ENCODE peak calls at places on chromosomes 13 and 19, in seven cellular contexts. P, M, S, T, Z, W and R are unnamed samples.

GRCh38 chr13:52118095-52118494 is 10.8 kb downstream of the NEK5 start:
- DNase-seq in S (no peak), T (no peak), W (no peak), Z (no peak), P (no peak), M (no peak), R (no peak)

GRCh38 chr13:99322297-99323103 is 15.3 kb upstream of the GPR183 start:
- DNase-seq in S (peak; percentile 63), T (no peak), P (no peak), Z (no peak), M (no peak), W (no peak), R (peak; percentile 61)

GRCh38 chr13:45178349-45179142 is 22.3 kb downstream of the KCTD4 start:
- DNase-seq in S (peak; percentile 29), M (no peak), Z (no peak), P (no peak), W (no peak), T (no peak), R (no peak)

GRCh38 chr19:17075860-17076538 is 422 bp downstream of the MYO9B start:
- DNase-seq in P (peak; percentile 92), W (peak; percentile 92), S (peak; percentile 28), M (peak; percentile 48), Z (no peak), T (no peak), R (no peak)

GRCh38 chr19:19399733-19400438 is 5.6 kb upstream of the GATAD2A start:
- DNase-seq in M (no peak), T (peak; percentile 47), W (peak; percentile 15), P (no peak), S (peak; percentile 59), Z (no peak), R (no peak)

GRCh38 chr19:8148410-8149231 is 771 bp downstream of the FBN3 start:
- DNase-seq in S (no peak), M (no peak), T (no peak), Z (no peak), W (no peak), P (no peak), R (no peak)

GRCh38 chr19:42428676-42429075 is 1.5 kb upstream of the LIPE start:
- DNase-seq in Z (no peak), S (no peak), M (no peak), W (no peak), T (no peak), P (no peak), R (no peak)

GRCh38 chr19:18418034-18418724 is 1.0 kb upstream of the SSBP4 start:
- DNase-seq in T (no peak), P (no peak), S (no peak), Z (no peak), M (no peak), W (peak; percentile 85), R (no peak)

GRCh38 chr13:105928048-105928447 is 607.4 kb downstream of the EFNB2 start:
- DNase-seq in T (no peak), Z (no peak), P (no peak), S (no peak), W (no peak), M (peak; percentile 19), R (no peak)

GRCh38 chr19:55088543-55089265 is 13.0 kb downstream of the EPS8L1 start:
- DNase-seq in S (peak; percentile 73), W (peak; percentile 87), Z (peak; percentile 76), M (no peak), P (peak; percentile 95), T (no peak), R (no peak)

GRCh38 chr13:33472446-33472845 is 186.9 kb upstream of the STARD13 start:
- DNase-seq in P (no peak), Z (no peak), W (no peak), M (no peak), T (no peak), S (no peak), R (no peak)

GRCh38 chr19:45069056-45069455 is 7.2 kb downstream of the ZNF296 start:
- DNase-seq in M (no peak), W (no peak), T (no peak), P (no peak), S (peak; percentile 24), Z (no peak), R (no peak)

GRCh38 chr13:112469071-112469745 is 93.1 kb downstream of the SPACA7 start:
- DNase-seq in P (no peak), S (no peak), Z (no peak), M (no peak), T (no peak), W (peak; percentile 54), R (no peak)

GRCh38 chr19:19274716-19275115 is 1.6 kb upstream of the TM6SF2 start:
- DNase-seq in T (no peak), P (no peak), W (no peak), M (no peak), Z (no peak), S (no peak), R (no peak)

GRCh38 chr13:75739244-75739868 is 103.2 kb downstream of the LMO7 start:
- DNase-seq in S (no peak), P (no peak), T (no peak), M (no peak), Z (no peak), W (no peak), R (no peak)

GRCh38 chr13:80082396-80083096 is 258.4 kb downstream of the SPRY2 start:
- DNase-seq in W (no peak), S (peak; percentile 41), P (no peak), Z (no peak), T (no peak), M (no peak), R (no peak)

GRCh38 chr13:76012091-76012721 is 376.1 kb downstream of the LMO7 start:
- DNase-seq in M (no peak), Z (no peak), T (no peak), W (no peak), S (peak; percentile 35), P (no peak), R (no peak)

GRCh38 chr19:17490411-17490810 is 20.1 kb downstream of the SLC27A1 start:
- DNase-seq in P (no peak), M (no peak), S (no peak), W (no peak), Z (no peak), T (no peak), R (no peak)

GRCh38 chr13:110399801-110400200 is 92.7 kb downstream of the COL4A2 start:
- DNase-seq in M (no peak), P (no peak), T (no peak), Z (no peak), S (peak; percentile 81), W (no peak), R (no peak)

GRCh38 chr13:95083758-95084157 is 217.5 kb downstream of the ABCC4 start:
- DNase-seq in Z (no peak), P (no peak), T (peak; percentile 50), M (no peak), W (no peak), S (peak; percentile 49), R (peak; percentile 18)

GRCh38 chr13:19927117-19927734 is 31.3 kb upstream of the ZMYM2 start:
- DNase-seq in M (no peak), P (no peak), S (peak; percentile 15), T (no peak), Z (no peak), W (no peak), R (peak; percentile 1)

DNA sequence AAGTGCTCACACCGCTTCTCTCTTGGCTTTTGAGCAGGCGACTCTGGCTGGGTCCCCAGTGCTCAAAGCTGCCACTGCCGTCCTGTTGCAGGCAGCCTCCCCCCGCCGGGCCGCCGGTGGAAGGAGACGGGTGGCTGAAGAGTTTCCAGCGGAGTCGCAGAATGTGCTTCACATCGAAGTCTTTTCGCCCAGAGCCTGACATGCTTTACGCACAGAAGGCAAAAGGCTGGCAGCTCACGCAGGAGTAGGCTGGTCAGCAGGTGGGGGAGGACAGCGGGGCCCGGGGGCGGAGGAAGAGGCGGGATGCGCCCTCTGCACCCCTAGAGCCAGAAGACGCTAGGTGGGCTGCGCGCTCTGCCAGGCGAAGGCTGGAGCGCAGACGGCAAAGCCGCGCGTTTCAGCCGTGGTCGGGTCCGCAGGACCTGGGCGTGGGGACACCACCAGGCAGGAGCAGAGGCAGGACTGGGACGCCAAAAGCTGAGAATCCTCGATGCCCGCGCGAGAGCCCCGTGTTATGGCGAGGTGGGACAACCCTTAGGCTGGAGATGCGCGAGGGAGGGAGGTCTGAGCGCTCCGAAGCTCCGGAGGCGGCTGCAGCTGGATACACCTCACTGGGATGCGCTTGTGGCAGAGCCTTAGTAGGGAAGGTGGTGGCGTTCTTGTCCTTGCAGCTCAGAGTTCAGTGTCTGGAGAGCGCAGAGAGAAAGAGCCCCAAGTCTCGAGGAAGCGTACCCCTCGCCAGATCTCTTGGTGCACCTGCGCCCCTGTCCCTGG is at the start of gene ATXN8OS:
- DNase-seq in M (no peak), T (no peak), S (no peak), Z (no peak), P (no peak), W (peak; percentile 69), R (no peak)
- H3K4me3 ChIP-seq in M (no peak within 1 kb of the TSS), T (no peak within 1 kb of the TSS), S (no peak within 1 kb of the TSS), Z (no peak within 1 kb of the TSS), P (no peak within 1 kb of the TSS), W (no peak within 1 kb of the TSS), R (no peak within 1 kb of the TSS)

GRCh38 chr19:6022570-6023049 is 44.7 kb upstream of the RANBP3 start:
- DNase-seq in Z (no peak), M (no peak), W (no peak), P (no peak), S (no peak), T (no peak), R (no peak)

GRCh38 chr19:6021878-6022569 is 44.1 kb upstream of the RANBP3 start:
- DNase-seq in T (peak; percentile 56), W (peak; percentile 86), P (peak; percentile 91), M (peak; percentile 76), Z (peak; percentile 80), S (peak; percentile 88), R (no peak)

GRCh38 chr19:6020166-6020967 is 42.4 kb upstream of the RANBP3 start:
- DNase-seq in Z (no peak), W (peak; percentile 59), P (no peak), S (peak; percentile 30), M (no peak), T (no peak), R (no peak)

GRCh38 chr19:6023085-6023682 is 45.2 kb upstream of the RANBP3 start:
- DNase-seq in P (no peak), S (peak; percentile 58), M (no peak), Z (no peak), T (no peak), W (peak; percentile 40), R (no peak)

GRCh38 chr19:6020972-6021805 is 43.2 kb upstream of the RANBP3 start:
- DNase-seq in T (no peak), S (no peak), Z (no peak), P (no peak), W (peak; percentile 25), M (no peak), R (no peak)
- TF ChIP-seq CTCF in T (no peak), S (no peak), Z (no peak), P (no peak), W (no peak), M (no peak), R (no peak)

DNA sequence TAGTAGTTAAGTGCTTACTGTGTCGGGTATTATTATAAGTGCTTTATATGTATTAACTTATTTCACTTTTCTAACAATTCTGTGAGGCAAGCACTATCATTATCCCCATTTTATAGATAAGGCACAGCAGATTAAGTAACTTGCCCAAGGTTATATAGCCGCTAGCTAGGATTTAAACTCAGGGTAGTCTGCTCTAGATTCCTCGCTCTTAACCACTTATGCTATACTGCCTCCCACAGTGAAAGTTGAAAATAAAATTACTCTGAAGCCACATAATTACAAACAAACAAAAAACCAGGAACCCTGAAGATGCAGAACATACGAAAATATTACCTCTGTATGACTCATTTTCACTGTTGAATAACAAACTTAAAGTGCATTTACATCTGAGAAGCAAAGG is 3.9 kb downstream of the TEX30 start:
- DNase-seq in P (no peak), M (no peak), S (peak; percentile 39), Z (no peak), T (no peak), W (no peak), R (no peak)
- H3K4me3 ChIP-seq in P (no peak overlapping the region), M (no peak overlapping the region), S (no peak overlapping the region), Z (no peak overlapping the region), T (no peak overlapping the region), W (no peak overlapping the region), R (no peak overlapping the region)

GRCh38 chr13:114112826-114113322 is 19.5 kb downstream of the RASA3 start:
- DNase-seq in P (peak; percentile 72), S (no peak), W (peak; percentile 63), Z (peak; percentile 42), T (no peak), M (no peak), R (no peak)
- TF ChIP-seq CTCF in P (no peak), S (no peak), W (no peak), Z (no peak), T (peak; percentile 7), M (no peak), R (no peak)